ENCODE peak calls at places on chromosomes 1 and 21, in seven cellular contexts. W, D, Z, I, R, G and K are unnamed samples.

GRCh38 chr1:235130766-235131270 is 2.2 kb upstream of the TOMM20 start:
- DNase-seq in R (no peak), Z (no peak), G (no peak), W (no peak), D (no peak), I (no peak), K (no peak)

GRCh38 chr1:115717541-115717940 is 51.0 kb downstream of the CASQ2 start:
- DNase-seq in R (no peak), W (peak; percentile 49), G (no peak), D (peak; percentile 68), Z (peak; percentile 19), I (peak; percentile 50), K (peak; percentile 46)

GRCh38 chr1:239909894-239910293 is 181.8 kb upstream of the FMN2 start:
- DNase-seq in W (no peak), R (no peak), D (peak; percentile 41), I (no peak), G (no peak), Z (peak; percentile 23), K (peak; percentile 50)

GRCh38 chr21:32604484-32604883 is 7.7 kb downstream of the CFAP298 start:
- DNase-seq in W (no peak), Z (no peak), D (no peak), R (no peak), I (no peak), G (no peak), K (no peak)

GRCh38 chr1:5908461-5909375 is 83.5 kb downstream of the NPHP4 start:
- DNase-seq in Z (peak; percentile 27), R (no peak), D (no peak), G (no peak), I (no peak), W (no peak), K (peak; percentile 19)

GRCh38 chr1:38489844-38490270 is 369.7 kb downstream of the RRAGC start:
- DNase-seq in R (no peak), W (peak; percentile 37), G (peak; percentile 18), I (no peak), Z (peak; percentile 22), D (no peak), K (peak; percentile 66)

GRCh38 chr1:215022723-215023122 is 59.8 kb upstream of the KCNK2 start:
- DNase-seq in D (no peak), W (no peak), Z (no peak), R (no peak), I (no peak), G (no peak), K (no peak)

GRCh38 chr21:27586986-27587385 is 620.1 kb upstream of the ADAMTS5 start:
- DNase-seq in Z (no peak), D (no peak), W (no peak), R (no peak), G (peak; percentile 71), I (no peak), K (peak; percentile 68)